ENCODE peak calls at places on chromosomes 11 and 22, in nine cellular contexts. F is stimulated activated CD4-positive, alpha-beta T cell treated with anti-CD3 and anti-CD28 coated beads, TNF-alpha, amount 100 ng/mL, for 24 hours; O is NCI-H460; H is HEK293T; J is lung microvascular endothelial cell; Z is small intestine; C is NCI-H1436 treated with DMSO at 0.1 percent for 48 hours; K is memory B cell; X is A172. V is an unnamed sample.

GRCh38 chr11:60710482-60710881 is 11.1 kb downstream of the MS4A8 start:
- DNase-seq in F (no peak), O (no peak), H (peak), J (no peak), Z (peak), C (no peak), K (no peak), X (no peak), V (no peak)

GRCh38 chr22:35811670-35812069 is 94.0 kb downstream of the APOL5 start:
- DNase-seq in F (no peak), O (no peak), H (no peak), J (no peak), Z (no peak), C (no peak), K (no peak), X (no peak), V (no peak)

GRCh38 chr11:129280027-129280811 is 88.1 kb upstream of the ARHGAP32 start:
- DNase-seq in F (no peak), O (no peak), H (no peak), J (no peak), Z (peak), C (no peak), K (no peak), X (peak), V (no peak)

GRCh38 chr11:99015634-99016454 is 4.9 kb upstream of the CNTN5 start:
- DNase-seq in F (no peak), O (peak), H (peak), J (peak), Z (peak), C (no peak), K (no peak), X (peak), V (no peak)

GRCh38 chr11:12001152-12001551 is 7.3 kb downstream of the DKK3 start:
- DNase-seq in F (no peak), O (no peak), H (no peak), J (no peak), Z (no peak), C (peak), K (no peak), X (no peak), V (no peak)

GRCh38 chr11:61626580-61627380 is 45.9 kb upstream of the SYT7 start:
- DNase-seq in F (no peak), O (no peak), H (no peak), J (peak), Z (peak), C (no peak), K (no peak), X (peak), V (peak)

GRCh38 chr11:76670475-76671235 is at the start of gene LRRC32:
- DNase-seq in F (no peak), O (no peak), H (peak), J (peak), Z (peak), C (no peak), K (no peak), X (no peak), V (peak)

GRCh38 chr11:86160546-86161149 is 83.9 kb upstream of the EED start:
- DNase-seq in F (no peak), O (no peak), H (no peak), J (peak), Z (peak), C (no peak), K (no peak), X (peak), V (no peak)

GRCh38 chr11:126104420-126104819 is 41.8 kb upstream of the CDON start:
- DNase-seq in F (no peak), O (no peak), H (no peak), J (no peak), Z (no peak), C (no peak), K (no peak), X (no peak), V (no peak)